ENCODE peak calls at places on chromosomes 16 and 17, in four cellular contexts. G is uterus, J is IMR-90, L is HL-60. U is an unnamed sample.

GRCh38 chr17:34241062-34241461 is 14.0 kb upstream of the CCL2 start:
- DNase-seq in G (peak), J (peak), L (peak), U (peak)

GRCh38 chr17:28405632-28406477 is at the start of gene SLC46A1:
- DNase-seq in G (peak), J (no peak), L (no peak), U (peak)

GRCh38 chr16:27154573-27155521 is 48.5 kb upstream of the KDM8 start:
- DNase-seq in G (peak), J (peak), L (peak), U (peak)

GRCh38 chr16:22977294-22977697 is 163.3 kb downstream of the HS3ST2 start:
- DNase-seq in G (no peak), J (no peak), L (no peak), U (peak)

GRCh38 chr17:69608114-69608513 is 193.6 kb downstream of the MAP2K6 start:
- DNase-seq in G (no peak), J (no peak), L (no peak), U (no peak)

GRCh38 chr16:23014592-23014991 is 134.7 kb downstream of the USP31 start:
- DNase-seq in G (no peak), J (peak), L (peak), U (no peak)

GRCh38 chr17:58576679-58577367 is 62.4 kb upstream of the MTMR4 start:
- DNase-seq in G (no peak), J (no peak), L (no peak), U (peak)

GRCh38 chr17:61809816-61810392 is 53.4 kb downstream of the BRIP1 start:
- DNase-seq in G (no peak), J (peak), L (peak), U (peak)

GRCh38 chr16:4410335-4411075 is 5.9 kb downstream of the CORO7 start:
- DNase-seq in G (no peak), J (peak), L (no peak), U (peak)

GRCh38 chr16:57882206-57882605 is 79.9 kb upstream of the KIFC3 start:
- DNase-seq in G (no peak), J (no peak), L (no peak), U (no peak)

GRCh38 chr17:47696717-47697642 is 3.0 kb downstream of the TBKBP1 start:
- DNase-seq in G (peak), J (no peak), L (no peak), U (no peak)

GRCh38 chr17:40450175-40450574 is 6.9 kb downstream of the IGFBP4 start:
- DNase-seq in G (peak), J (peak), L (peak), U (peak)
- TF ChIP-seq CTCF in G (peak), J (peak), L (peak), U (peak)

DNA sequence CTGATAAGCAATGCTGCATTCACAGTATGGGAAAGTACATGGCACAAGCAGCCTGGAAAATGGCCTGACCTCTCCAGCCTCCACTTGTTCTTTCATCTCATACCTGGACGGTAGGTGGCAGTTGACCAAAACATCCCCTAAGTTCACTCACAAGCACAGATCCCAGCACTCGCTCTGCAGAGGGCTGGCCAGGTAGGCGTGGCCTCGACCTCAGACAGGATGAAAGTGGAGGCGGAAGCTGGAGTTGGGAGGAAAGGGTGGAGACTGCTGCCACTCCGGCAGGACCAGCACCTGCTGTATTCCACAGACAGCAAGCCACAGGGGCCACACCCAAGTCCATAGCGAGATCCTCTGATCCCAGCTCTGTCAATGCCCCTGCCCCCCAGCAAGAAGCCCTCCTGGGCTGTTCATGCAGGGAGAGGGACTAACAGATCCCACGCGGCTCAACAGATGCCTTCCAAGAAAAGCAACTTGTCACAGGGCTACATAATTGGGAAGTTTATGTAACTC is 31.3 kb downstream of the ZCCHC14 start:
- DNase-seq in G (peak), J (no peak), L (peak), U (peak)
- H3K4me3 ChIP-seq in G (no peak), J (no peak), L (no peak), U (no peak)

GRCh38 chr17:16997514-16998429 is 25.9 kb upstream of the TNFRSF13B start:
- DNase-seq in G (no peak), J (no peak), L (peak), U (peak)
- TF ChIP-seq CTCF in G (no peak), J (no peak), L (peak), U (peak)

DNA sequence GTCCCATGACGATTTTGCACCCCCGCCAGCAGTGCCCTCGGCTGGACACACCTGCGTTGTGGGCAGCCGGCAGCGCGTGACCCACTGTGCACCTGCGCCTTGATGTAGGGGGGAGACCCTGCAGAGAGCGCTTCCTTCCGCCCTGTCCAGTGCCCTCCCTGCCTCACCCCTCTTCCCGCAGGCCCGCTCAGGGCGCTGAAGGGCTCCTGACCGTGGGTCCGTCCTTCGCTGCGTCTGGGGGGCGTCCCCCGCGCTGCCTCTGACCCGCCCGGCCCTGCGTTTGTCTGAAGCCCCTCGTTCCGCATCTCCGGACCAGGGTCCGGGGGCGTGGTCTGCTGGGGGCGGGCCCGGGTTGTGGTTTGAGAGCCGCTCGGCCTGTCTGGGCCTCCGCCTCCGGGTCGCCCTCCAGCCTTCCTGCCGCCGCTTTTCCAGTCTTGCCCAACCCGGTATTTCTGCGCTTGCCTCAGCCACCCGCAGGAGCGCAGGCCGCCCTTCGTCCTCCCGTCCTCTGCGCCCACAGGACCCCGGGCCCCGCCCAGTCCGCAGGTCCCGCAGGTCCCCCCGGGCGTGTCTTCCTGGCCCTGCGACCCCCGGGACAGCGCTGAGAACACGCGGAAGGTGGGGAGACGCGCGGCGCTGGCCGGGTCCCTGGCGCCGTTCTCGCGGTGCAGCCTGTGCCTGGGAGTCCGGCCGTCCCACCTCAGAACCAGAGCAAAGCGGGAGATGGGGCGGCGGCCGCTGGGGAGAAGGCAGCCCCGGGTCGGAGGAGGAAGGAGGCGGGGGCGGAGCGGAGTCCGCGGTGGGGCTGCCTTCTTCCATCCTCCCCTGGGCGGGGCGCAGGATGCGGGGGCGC is 4.0 kb upstream of the IL17C start:
- DNase-seq in G (peak), J (peak), L (peak), U (peak)
- H3K4me3 ChIP-seq in G (peak), J (peak), L (peak), U (peak)

GRCh38 chr17:40560592-40561293 is 4.5 kb downstream of the CCR7 start:
- DNase-seq in G (peak), J (peak), L (peak), U (peak)
- TF ChIP-seq CTCF in G (no peak), J (no peak), L (no peak), U (no peak)

GRCh38 chr17:38674013-38674748 is 576 bp downstream of the EPOP start:
- DNase-seq in G (peak), J (no peak), L (no peak), U (no peak)
- H3K4me3 ChIP-seq in G (peak), J (peak), L (peak), U (peak)

GRCh38 chr16:20624882-20625807 is 49.0 kb upstream of the ACSM2B start:
- DNase-seq in G (no peak), J (no peak), L (no peak), U (no peak)
- TF ChIP-seq CTCF in G (no peak), J (no peak), L (no peak), U (no peak)

GRCh38 chr17:77381731-77382130 is 241.0 kb downstream of the SEC14L1 start:
- DNase-seq in G (no peak), J (no peak), L (no peak), U (no peak)

GRCh38 chr17:77382356-77382911 is 241.7 kb downstream of the SEC14L1 start:
- DNase-seq in G (no peak), J (no peak), L (no peak), U (no peak)

GRCh38 chr17:77383613-77384608 is 243.1 kb downstream of the SEC14L1 start:
- DNase-seq in G (no peak), J (no peak), L (no peak), U (no peak)

GRCh38 chr17:77381185-77381700 is 240.5 kb downstream of the SEC14L1 start:
- DNase-seq in G (no peak), J (no peak), L (no peak), U (no peak)

GRCh38 chr17:77382966-77383612 is 242.3 kb downstream of the SEC14L1 start:
- DNase-seq in G (no peak), J (peak), L (no peak), U (peak)
- H3K4me3 ChIP-seq in G (no peak), J (no peak), L (no peak), U (no peak)

GRCh38 chr17:42779942-42780815 is at the start of gene WNK4:
- DNase-seq in G (no peak), J (no peak), L (no peak), U (peak)
- TF ChIP-seq CTCF in G (no peak), J (no peak), L (no peak), U (no peak)

DNA sequence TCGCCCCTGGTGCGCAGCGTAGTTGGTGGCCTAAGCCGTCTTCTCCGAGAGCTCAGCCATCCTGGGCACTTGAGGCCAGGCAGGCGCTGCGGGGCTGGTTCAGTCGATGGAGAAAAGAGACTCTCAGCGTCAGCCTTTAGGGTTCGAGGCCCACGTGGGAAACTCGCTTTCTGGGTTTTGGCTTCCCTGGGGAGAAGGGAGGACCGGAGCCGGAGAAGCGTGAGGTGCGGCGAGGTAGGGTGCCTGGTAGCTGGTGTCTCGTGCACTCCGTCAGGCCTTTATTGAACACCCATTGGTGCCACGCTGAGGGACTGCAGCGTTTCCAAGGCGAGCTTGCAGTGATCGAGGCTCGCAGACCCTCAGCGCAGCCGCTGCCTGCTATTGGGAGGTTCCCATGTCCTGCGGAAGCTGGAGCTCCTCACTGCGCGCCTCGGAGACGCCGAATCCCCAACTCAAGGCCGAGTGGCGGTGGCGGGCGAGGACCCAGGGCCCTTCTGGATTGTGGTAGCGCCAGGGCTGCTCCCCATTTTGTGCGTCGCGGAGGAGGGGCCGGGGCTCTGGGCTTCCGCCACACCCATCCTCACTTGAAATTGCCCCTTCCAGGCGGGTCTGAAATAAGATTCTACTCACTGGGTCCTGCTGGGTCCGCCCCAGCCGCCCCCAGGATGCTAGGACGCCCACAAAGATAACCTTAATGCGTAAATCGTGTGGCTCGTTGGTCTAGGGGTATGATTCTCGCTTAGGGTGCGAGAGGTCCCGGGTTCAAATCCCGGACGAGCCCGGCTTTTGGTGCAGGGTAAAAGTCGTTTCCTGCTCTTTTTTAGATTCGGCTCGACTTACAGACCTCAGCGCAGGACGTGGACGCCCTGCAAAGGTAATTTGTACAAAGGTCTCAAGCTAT is 1.2 kb downstream of the OR1F1 start:
- DNase-seq in G (no peak), J (peak), L (no peak), U (peak)
- H3K4me3 ChIP-seq in G (no peak), J (peak), L (peak), U (peak)